ENCODE peak calls at places on chromosomes 11 and 22, in seven cellular contexts. One of them, this sample, is unnamed.

GRCh38 chr11:28366549-28367341 is 258.6 kb downstream of the METTL15 start:
- DNase-seq in cardiac fibroblast: peak; percentile 92
- DNase-seq in transverse colon: no peak
- DNase-seq in GM12865: no peak
- DNase-seq in AG09319: no peak
- DNase-seq in IMR-90: peak; percentile 75
- DNase-seq in kidney: no peak
- DNase-seq in this sample: no peak

GRCh38 chr11:119509969-119510401 is 87.0 kb upstream of the THY1 start:
- DNase-seq in cardiac fibroblast: peak; percentile 87
- DNase-seq in transverse colon: peak; percentile 10
- DNase-seq in GM12865: peak; percentile 87
- DNase-seq in AG09319: peak; percentile 54
- DNase-seq in IMR-90: peak; percentile 92
- DNase-seq in kidney: no peak
- DNase-seq in this sample: no peak

GRCh38 chr11:19792510-19792909 is 79.9 kb downstream of the NAV2 start:
- DNase-seq in cardiac fibroblast: peak; percentile 49
- DNase-seq in transverse colon: no peak
- DNase-seq in GM12865: no peak
- DNase-seq in AG09319: no peak
- DNase-seq in IMR-90: no peak
- DNase-seq in kidney: no peak
- DNase-seq in this sample: no peak

GRCh38 chr11:46120711-46121327 is 435 bp downstream of the PHF21A start:
- DNase-seq in cardiac fibroblast: peak; percentile 87
- DNase-seq in transverse colon: peak; percentile 41
- DNase-seq in GM12865: peak; percentile 56
- DNase-seq in AG09319: no peak
- DNase-seq in IMR-90: peak; percentile 78
- DNase-seq in kidney: no peak
- DNase-seq in this sample: no peak

GRCh38 chr11:38990139-38990538 is 2392.1 kb upstream of the RAG2 start:
- DNase-seq in cardiac fibroblast: no peak
- DNase-seq in transverse colon: peak; percentile 14
- DNase-seq in GM12865: no peak
- DNase-seq in AG09319: no peak
- DNase-seq in IMR-90: no peak
- DNase-seq in kidney: no peak
- DNase-seq in this sample: no peak

GRCh38 chr11:67420147-67420645 is 4.7 kb downstream of the CARNS1 start:
- DNase-seq in cardiac fibroblast: no peak
- DNase-seq in transverse colon: no peak
- DNase-seq in GM12865: no peak
- DNase-seq in AG09319: no peak
- DNase-seq in IMR-90: no peak
- DNase-seq in kidney: peak; percentile 82
- DNase-seq in this sample: no peak

GRCh38 chr11:128594246-128594645 is 6.9 kb upstream of the ETS1 start:
- DNase-seq in cardiac fibroblast: no peak
- DNase-seq in transverse colon: no peak
- DNase-seq in GM12865: no peak
- DNase-seq in AG09319: no peak
- DNase-seq in IMR-90: no peak
- DNase-seq in kidney: no peak
- DNase-seq in this sample: no peak

GRCh38 chr11:134866981-134867675 is 455.1 kb upstream of the B3GAT1 start:
- DNase-seq in cardiac fibroblast: no peak
- DNase-seq in transverse colon: no peak
- DNase-seq in GM12865: no peak
- DNase-seq in AG09319: no peak
- DNase-seq in IMR-90: no peak
- DNase-seq in kidney: no peak
- DNase-seq in this sample: no peak

GRCh38 chr11:66969584-66970205 is 5.4 kb upstream of the C11orf86 start:
- DNase-seq in cardiac fibroblast: peak; percentile 87
- DNase-seq in transverse colon: no peak
- DNase-seq in GM12865: no peak
- DNase-seq in AG09319: peak; percentile 95
- DNase-seq in IMR-90: peak; percentile 87
- DNase-seq in kidney: no peak
- DNase-seq in this sample: no peak

GRCh38 chr22:36336246-36337182 is 51.3 kb downstream of the MYH9 start:
- DNase-seq in cardiac fibroblast: no peak
- DNase-seq in transverse colon: no peak
- DNase-seq in GM12865: no peak
- DNase-seq in AG09319: no peak
- DNase-seq in IMR-90: no peak
- DNase-seq in kidney: no peak
- DNase-seq in this sample: no peak

GRCh38 chr22:37391702-37392101 is 35.6 kb downstream of the ELFN2 start:
- DNase-seq in cardiac fibroblast: no peak
- DNase-seq in transverse colon: no peak
- DNase-seq in GM12865: no peak
- DNase-seq in AG09319: no peak
- DNase-seq in IMR-90: no peak
- DNase-seq in kidney: no peak
- DNase-seq in this sample: no peak

GRCh38 chr11:70862093-70862492 is 390.3 kb downstream of the SHANK2 start:
- DNase-seq in cardiac fibroblast: no peak
- DNase-seq in transverse colon: no peak
- DNase-seq in GM12865: no peak
- DNase-seq in AG09319: no peak
- DNase-seq in IMR-90: no peak
- DNase-seq in kidney: no peak
- DNase-seq in this sample: no peak

GRCh38 chr11:113884361-113884836 is 9.0 kb upstream of the USP28 start:
- DNase-seq in cardiac fibroblast: peak; percentile 55
- DNase-seq in transverse colon: no peak
- DNase-seq in GM12865: no peak
- DNase-seq in AG09319: no peak
- DNase-seq in IMR-90: peak; percentile 44
- DNase-seq in kidney: no peak
- DNase-seq in this sample: no peak

GRCh38 chr11:97955595-97955994 is 1065.2 kb upstream of the CNTN5 start:
- DNase-seq in cardiac fibroblast: no peak
- DNase-seq in transverse colon: no peak
- DNase-seq in GM12865: no peak
- DNase-seq in AG09319: no peak
- DNase-seq in IMR-90: no peak
- DNase-seq in kidney: no peak
- DNase-seq in this sample: no peak

GRCh38 chr11:66643745-66644437 is 5.4 kb downstream of the RBM4 start:
- DNase-seq in cardiac fibroblast: no peak
- DNase-seq in transverse colon: no peak
- DNase-seq in GM12865: no peak
- DNase-seq in AG09319: no peak
- DNase-seq in IMR-90: no peak
- DNase-seq in kidney: no peak
- DNase-seq in this sample: no peak

GRCh38 chr22:35482974-35483373 is 57.7 kb upstream of the RASD2 start:
- DNase-seq in cardiac fibroblast: no peak
- DNase-seq in transverse colon: no peak
- DNase-seq in GM12865: no peak
- DNase-seq in AG09319: no peak
- DNase-seq in IMR-90: no peak
- DNase-seq in kidney: no peak
- DNase-seq in this sample: peak; percentile 5

GRCh38 chr22:40919446-40919845 is 31.7 kb upstream of the RBX1 start:
- DNase-seq in cardiac fibroblast: peak; percentile 14
- DNase-seq in transverse colon: no peak
- DNase-seq in GM12865: no peak
- DNase-seq in AG09319: peak; percentile 2
- DNase-seq in IMR-90: no peak
- DNase-seq in kidney: no peak
- DNase-seq in this sample: no peak

GRCh38 chr22:39567135-39567946 is 3.2 kb upstream of the CACNA1I start:
- DNase-seq in cardiac fibroblast: no peak
- DNase-seq in transverse colon: peak; percentile 19
- DNase-seq in GM12865: peak; percentile 41
- DNase-seq in AG09319: no peak
- DNase-seq in IMR-90: no peak
- DNase-seq in kidney: no peak
- DNase-seq in this sample: no peak

GRCh38 chr11:77372736-77373135 is 71.2 kb upstream of the GDPD4 start:
- DNase-seq in cardiac fibroblast: no peak
- DNase-seq in transverse colon: no peak
- DNase-seq in GM12865: no peak
- DNase-seq in AG09319: no peak
- DNase-seq in IMR-90: no peak
- DNase-seq in kidney: no peak
- DNase-seq in this sample: no peak

GRCh38 chr22:39242809-39243442 is 1.9 kb downstream of the PDGFB start:
- DNase-seq in cardiac fibroblast: no peak
- DNase-seq in transverse colon: no peak
- DNase-seq in GM12865: no peak
- DNase-seq in AG09319: no peak
- DNase-seq in IMR-90: no peak
- DNase-seq in kidney: no peak
- DNase-seq in this sample: no peak

GRCh38 chr11:134469627-134470026 is 57.6 kb upstream of the B3GAT1 start:
- DNase-seq in cardiac fibroblast: no peak
- DNase-seq in transverse colon: no peak
- DNase-seq in GM12865: no peak
- DNase-seq in AG09319: no peak
- DNase-seq in IMR-90: no peak
- DNase-seq in kidney: no peak
- DNase-seq in this sample: no peak

GRCh38 chr11:70569173-70569890 is 171.0 kb downstream of the CTTN start:
- DNase-seq in cardiac fibroblast: no peak
- DNase-seq in transverse colon: no peak
- DNase-seq in GM12865: no peak
- DNase-seq in AG09319: no peak
- DNase-seq in IMR-90: no peak
- DNase-seq in kidney: peak; percentile 70
- DNase-seq in this sample: peak; percentile 89

DNA sequence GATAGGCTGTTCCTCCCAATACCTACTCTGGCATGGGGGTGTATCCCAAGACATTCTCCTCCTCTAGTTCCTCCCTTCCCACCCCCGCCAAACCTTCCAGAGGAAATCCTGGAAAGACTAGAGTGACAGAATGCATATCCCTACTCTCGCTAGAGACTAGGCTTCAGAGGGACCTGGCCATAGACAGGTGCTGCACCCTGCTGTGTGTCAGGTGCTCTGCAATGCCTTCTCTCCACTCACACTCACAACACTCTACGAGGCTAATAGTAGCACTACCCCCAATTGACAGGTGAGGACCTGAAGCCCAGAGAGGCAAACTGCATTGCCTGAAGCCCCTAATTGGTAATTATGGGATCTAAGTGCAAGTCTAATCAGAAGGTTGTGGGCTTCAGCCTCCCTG is 46.2 kb upstream of the LMO1 start:
- DNase-seq in cardiac fibroblast: no peak
- DNase-seq in transverse colon: no peak
- DNase-seq in GM12865: no peak
- DNase-seq in AG09319: no peak
- DNase-seq in IMR-90: no peak
- DNase-seq in kidney: no peak
- DNase-seq in this sample: no peak
- TF ChIP-seq CTCF in cardiac fibroblast: no peak
- TF ChIP-seq CTCF in transverse colon: no peak
- TF ChIP-seq CTCF in GM12865: no peak
- TF ChIP-seq CTCF in AG09319: no peak
- TF ChIP-seq CTCF in IMR-90: no peak
- TF ChIP-seq CTCF in kidney: peak; percentile 36
- TF ChIP-seq CTCF in this sample: no peak

DNA sequence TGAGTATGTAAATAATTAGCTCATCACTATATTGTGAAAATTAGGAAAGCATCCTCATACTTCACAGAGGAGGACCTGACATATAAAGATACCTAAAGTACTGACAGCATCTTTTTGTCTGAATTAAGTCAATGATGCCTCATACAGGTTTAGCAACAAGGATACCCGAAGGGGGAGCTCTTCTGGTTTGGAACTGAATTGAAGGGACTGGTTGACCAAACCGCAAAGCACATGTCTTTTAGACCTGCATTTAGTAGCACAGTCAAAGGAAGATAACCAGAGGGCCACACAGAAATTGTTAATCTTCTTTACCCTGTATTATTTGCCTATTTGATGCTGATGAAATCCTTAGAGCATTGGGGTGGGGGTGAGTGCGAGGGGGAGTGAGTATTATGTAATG is 12.9 kb upstream of the WT1 start:
- DNase-seq in cardiac fibroblast: peak; percentile 71
- DNase-seq in transverse colon: no peak
- DNase-seq in GM12865: peak; percentile 49
- DNase-seq in AG09319: no peak
- DNase-seq in IMR-90: no peak
- DNase-seq in kidney: no peak
- DNase-seq in this sample: no peak
- TF ChIP-seq CTCF in cardiac fibroblast: peak; percentile 42
- TF ChIP-seq CTCF in transverse colon: no peak
- TF ChIP-seq CTCF in GM12865: peak; percentile 18
- TF ChIP-seq CTCF in AG09319: no peak
- TF ChIP-seq CTCF in IMR-90: no peak
- TF ChIP-seq CTCF in kidney: no peak
- TF ChIP-seq CTCF in this sample: peak; percentile 13

DNA sequence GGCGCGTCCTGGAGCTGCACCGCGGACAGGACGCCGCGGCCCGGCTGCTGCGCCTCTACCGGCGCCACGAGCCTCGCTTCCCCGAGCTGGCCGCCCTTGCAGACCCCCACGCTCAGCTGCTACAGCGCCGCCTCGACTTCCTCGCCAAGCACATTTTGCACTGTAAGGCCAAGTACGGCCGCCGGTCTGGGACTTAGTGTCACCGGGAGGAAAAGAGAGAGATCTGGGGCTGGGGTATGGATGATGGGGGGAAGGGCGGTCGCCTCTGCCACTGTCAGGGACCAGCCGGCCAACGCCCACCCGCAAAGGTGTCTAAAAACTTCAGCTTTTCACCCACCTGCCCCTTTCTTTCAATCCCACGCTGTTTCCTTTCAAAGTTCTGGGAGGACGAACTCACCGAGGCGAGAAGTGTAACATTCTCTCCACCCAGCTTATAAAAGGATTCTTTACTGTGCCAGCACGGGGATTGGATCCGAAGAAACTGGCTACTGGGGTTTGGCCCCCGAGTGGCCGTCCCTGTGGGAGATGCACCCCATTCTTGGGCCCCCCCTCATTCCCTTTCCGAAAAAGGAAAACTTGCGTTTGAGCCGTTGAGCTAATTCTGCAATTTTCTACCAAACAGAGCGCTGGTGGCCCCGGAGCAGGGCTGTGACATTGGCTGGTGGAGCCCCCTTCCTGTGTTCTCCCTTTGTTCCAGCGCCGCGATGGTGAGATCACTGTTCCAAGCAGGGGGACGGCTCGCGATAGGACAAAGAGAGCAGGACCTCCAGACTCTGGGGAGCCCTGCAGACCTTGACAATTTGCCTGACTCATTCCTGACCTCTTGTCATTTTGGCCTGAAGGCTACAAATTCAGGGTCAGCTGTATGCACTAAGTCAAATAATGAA is 1.7 kb downstream of the FJX1 start:
- DNase-seq in cardiac fibroblast: no peak
- DNase-seq in transverse colon: peak; percentile 8
- DNase-seq in GM12865: peak; percentile 35
- DNase-seq in AG09319: no peak
- DNase-seq in IMR-90: peak; percentile 45
- DNase-seq in kidney: peak; percentile 81
- DNase-seq in this sample: peak; percentile 89
- TF ChIP-seq CTCF in cardiac fibroblast: peak; percentile 10
- TF ChIP-seq CTCF in transverse colon: no peak
- TF ChIP-seq CTCF in GM12865: peak; percentile 25
- TF ChIP-seq CTCF in AG09319: no peak
- TF ChIP-seq CTCF in IMR-90: peak; percentile 5
- TF ChIP-seq CTCF in kidney: peak; percentile 12
- TF ChIP-seq CTCF in this sample: peak; percentile 35

GRCh38 chr22:44957267-44957905 is 52.4 kb downstream of the PHF21B start:
- DNase-seq in cardiac fibroblast: no peak
- DNase-seq in transverse colon: no peak
- DNase-seq in GM12865: no peak
- DNase-seq in AG09319: no peak
- DNase-seq in IMR-90: peak; percentile 6
- DNase-seq in kidney: no peak
- DNase-seq in this sample: no peak
- TF ChIP-seq CTCF in cardiac fibroblast: no peak
- TF ChIP-seq CTCF in transverse colon: no peak
- TF ChIP-seq CTCF in GM12865: no peak
- TF ChIP-seq CTCF in AG09319: no peak
- TF ChIP-seq CTCF in IMR-90: peak; percentile 32
- TF ChIP-seq CTCF in kidney: no peak
- TF ChIP-seq CTCF in this sample: peak; percentile 56